ENCODE peak calls at places on chromosomes 1 and 21, in nine cellular contexts. One of them, this sample, is unnamed.

GRCh38 chr1:109667452-109668122 is at the start of gene GSTM2:
- DNase-seq in cardiac fibroblast: peak; percentile 92
- DNase-seq in fibroblast of mammary gland: peak; percentile 76
- DNase-seq in fibroblast of pulmonary artery: peak; percentile 86
- DNase-seq in glomerular endothelial cell: no peak
- DNase-seq in fibroblast of the aortic adventitia: peak; percentile 77
- DNase-seq in sciatic nerve: peak; percentile 96
- DNase-seq in T-helper 2 cell: peak; percentile 84
- DNase-seq in transverse colon: peak; percentile 93
- DNase-seq in this sample: peak; percentile 51

GRCh38 chr1:30466026-30466425 is 257.4 kb downstream of the MATN1 start:
- DNase-seq in cardiac fibroblast: no peak
- DNase-seq in fibroblast of mammary gland: no peak
- DNase-seq in fibroblast of pulmonary artery: no peak
- DNase-seq in glomerular endothelial cell: no peak
- DNase-seq in fibroblast of the aortic adventitia: no peak
- DNase-seq in sciatic nerve: peak; percentile 21
- DNase-seq in T-helper 2 cell: no peak
- DNase-seq in transverse colon: no peak
- DNase-seq in this sample: no peak

GRCh38 chr1:60569189-60569588 is 495.6 kb upstream of the C1orf87 start:
- DNase-seq in cardiac fibroblast: no peak
- DNase-seq in fibroblast of mammary gland: no peak
- DNase-seq in fibroblast of pulmonary artery: no peak
- DNase-seq in glomerular endothelial cell: no peak
- DNase-seq in fibroblast of the aortic adventitia: no peak
- DNase-seq in sciatic nerve: no peak
- DNase-seq in T-helper 2 cell: no peak
- DNase-seq in transverse colon: no peak
- DNase-seq in this sample: no peak

GRCh38 chr1:66168919-66169725 is 364.8 kb upstream of the SGIP1 start:
- DNase-seq in cardiac fibroblast: no peak
- DNase-seq in fibroblast of mammary gland: peak; percentile 3
- DNase-seq in fibroblast of pulmonary artery: no peak
- DNase-seq in glomerular endothelial cell: no peak
- DNase-seq in fibroblast of the aortic adventitia: no peak
- DNase-seq in sciatic nerve: no peak
- DNase-seq in T-helper 2 cell: peak; percentile 55
- DNase-seq in transverse colon: no peak
- DNase-seq in this sample: no peak

GRCh38 chr21:42262826-42263225 is 43.9 kb downstream of the ABCG1 start:
- DNase-seq in cardiac fibroblast: peak; percentile 42
- DNase-seq in fibroblast of mammary gland: peak; percentile 7
- DNase-seq in fibroblast of pulmonary artery: peak; percentile 59
- DNase-seq in glomerular endothelial cell: peak; percentile 70
- DNase-seq in fibroblast of the aortic adventitia: peak; percentile 4
- DNase-seq in sciatic nerve: peak; percentile 73
- DNase-seq in T-helper 2 cell: no peak
- DNase-seq in transverse colon: peak; percentile 36
- DNase-seq in this sample: no peak

GRCh38 chr21:34892196-34892595 is 156.9 kb downstream of the RUNX1 start:
- DNase-seq in cardiac fibroblast: no peak
- DNase-seq in fibroblast of mammary gland: no peak
- DNase-seq in fibroblast of pulmonary artery: no peak
- DNase-seq in glomerular endothelial cell: no peak
- DNase-seq in fibroblast of the aortic adventitia: peak; percentile 57
- DNase-seq in sciatic nerve: no peak
- DNase-seq in T-helper 2 cell: peak; percentile 44
- DNase-seq in transverse colon: no peak
- DNase-seq in this sample: no peak

GRCh38 chr1:212489284-212489859 is 56.7 kb downstream of the NENF start:
- DNase-seq in cardiac fibroblast: no peak
- DNase-seq in fibroblast of mammary gland: no peak
- DNase-seq in fibroblast of pulmonary artery: no peak
- DNase-seq in glomerular endothelial cell: no peak
- DNase-seq in fibroblast of the aortic adventitia: no peak
- DNase-seq in sciatic nerve: no peak
- DNase-seq in T-helper 2 cell: no peak
- DNase-seq in transverse colon: no peak
- DNase-seq in this sample: no peak

GRCh38 chr1:76577818-76578185 is 289.5 kb upstream of the ST6GALNAC5 start:
- DNase-seq in cardiac fibroblast: no peak
- DNase-seq in fibroblast of mammary gland: no peak
- DNase-seq in fibroblast of pulmonary artery: no peak
- DNase-seq in glomerular endothelial cell: no peak
- DNase-seq in fibroblast of the aortic adventitia: no peak
- DNase-seq in sciatic nerve: no peak
- DNase-seq in T-helper 2 cell: no peak
- DNase-seq in transverse colon: no peak
- DNase-seq in this sample: no peak

GRCh38 chr21:29318354-29318753 is 19.6 kb downstream of the BACH1 start:
- DNase-seq in cardiac fibroblast: peak; percentile 33
- DNase-seq in fibroblast of mammary gland: peak; percentile 35
- DNase-seq in fibroblast of pulmonary artery: no peak
- DNase-seq in glomerular endothelial cell: no peak
- DNase-seq in fibroblast of the aortic adventitia: peak; percentile 34
- DNase-seq in sciatic nerve: no peak
- DNase-seq in T-helper 2 cell: no peak
- DNase-seq in transverse colon: no peak
- DNase-seq in this sample: no peak

GRCh38 chr1:54904476-54905048 is 17.6 kb upstream of the DHCR24 start:
- DNase-seq in cardiac fibroblast: peak; percentile 55
- DNase-seq in fibroblast of mammary gland: peak; percentile 21
- DNase-seq in fibroblast of pulmonary artery: peak; percentile 51
- DNase-seq in glomerular endothelial cell: no peak
- DNase-seq in fibroblast of the aortic adventitia: peak; percentile 43
- DNase-seq in sciatic nerve: no peak
- DNase-seq in T-helper 2 cell: no peak
- DNase-seq in transverse colon: no peak
- DNase-seq in this sample: peak; percentile 52

GRCh38 chr1:12095822-12096263 is 32.7 kb downstream of the TNFRSF8 start:
- DNase-seq in cardiac fibroblast: peak; percentile 19
- DNase-seq in fibroblast of mammary gland: peak; percentile 35
- DNase-seq in fibroblast of pulmonary artery: peak; percentile 8
- DNase-seq in glomerular endothelial cell: no peak
- DNase-seq in fibroblast of the aortic adventitia: no peak
- DNase-seq in sciatic nerve: no peak
- DNase-seq in T-helper 2 cell: peak; percentile 45
- DNase-seq in transverse colon: no peak
- DNase-seq in this sample: no peak

GRCh38 chr1:204962742-204963632 is 80.0 kb upstream of the CNTN2 start:
- DNase-seq in cardiac fibroblast: no peak
- DNase-seq in fibroblast of mammary gland: no peak
- DNase-seq in fibroblast of pulmonary artery: no peak
- DNase-seq in glomerular endothelial cell: no peak
- DNase-seq in fibroblast of the aortic adventitia: peak; percentile 7
- DNase-seq in sciatic nerve: no peak
- DNase-seq in T-helper 2 cell: no peak
- DNase-seq in transverse colon: no peak
- DNase-seq in this sample: no peak

GRCh38 chr1:87478231-87478630 is 149.6 kb downstream of the LMO4 start:
- DNase-seq in cardiac fibroblast: peak; percentile 23
- DNase-seq in fibroblast of mammary gland: peak; percentile 23
- DNase-seq in fibroblast of pulmonary artery: peak; percentile 11
- DNase-seq in glomerular endothelial cell: no peak
- DNase-seq in fibroblast of the aortic adventitia: peak; percentile 22
- DNase-seq in sciatic nerve: peak; percentile 59
- DNase-seq in T-helper 2 cell: no peak
- DNase-seq in transverse colon: peak; percentile 14
- DNase-seq in this sample: no peak

GRCh38 chr21:44735821-44736220 is 24.4 kb upstream of the TSPEAR start:
- DNase-seq in cardiac fibroblast: no peak
- DNase-seq in fibroblast of mammary gland: no peak
- DNase-seq in fibroblast of pulmonary artery: no peak
- DNase-seq in glomerular endothelial cell: no peak
- DNase-seq in fibroblast of the aortic adventitia: no peak
- DNase-seq in sciatic nerve: peak; percentile 27
- DNase-seq in T-helper 2 cell: no peak
- DNase-seq in transverse colon: no peak
- DNase-seq in this sample: no peak

GRCh38 chr1:68104155-68104554 is 53.7 kb upstream of the DIRAS3 start:
- DNase-seq in cardiac fibroblast: peak; percentile 60
- DNase-seq in fibroblast of mammary gland: peak; percentile 79
- DNase-seq in fibroblast of pulmonary artery: peak; percentile 76
- DNase-seq in glomerular endothelial cell: no peak
- DNase-seq in fibroblast of the aortic adventitia: peak; percentile 80
- DNase-seq in sciatic nerve: no peak
- DNase-seq in T-helper 2 cell: no peak
- DNase-seq in transverse colon: no peak
- DNase-seq in this sample: no peak

GRCh38 chr1:10635385-10635896 is 160.7 kb downstream of the PEX14 start:
- DNase-seq in cardiac fibroblast: no peak
- DNase-seq in fibroblast of mammary gland: peak; percentile 51
- DNase-seq in fibroblast of pulmonary artery: no peak
- DNase-seq in glomerular endothelial cell: no peak
- DNase-seq in fibroblast of the aortic adventitia: peak; percentile 4
- DNase-seq in sciatic nerve: no peak
- DNase-seq in T-helper 2 cell: no peak
- DNase-seq in transverse colon: no peak
- DNase-seq in this sample: peak; percentile 44

GRCh38 chr1:2108213-2108876 is 58.1 kb downstream of the PRKCZ start:
- DNase-seq in cardiac fibroblast: peak; percentile 64
- DNase-seq in fibroblast of mammary gland: peak; percentile 46
- DNase-seq in fibroblast of pulmonary artery: peak; percentile 50
- DNase-seq in glomerular endothelial cell: no peak
- DNase-seq in fibroblast of the aortic adventitia: peak; percentile 37
- DNase-seq in sciatic nerve: no peak
- DNase-seq in T-helper 2 cell: no peak
- DNase-seq in transverse colon: no peak
- DNase-seq in this sample: no peak

GRCh38 chr1:152035406-152036315 is 1.1 kb downstream of the S100A11 start:
- DNase-seq in cardiac fibroblast: peak; percentile 41
- DNase-seq in fibroblast of mammary gland: no peak
- DNase-seq in fibroblast of pulmonary artery: peak; percentile 39
- DNase-seq in glomerular endothelial cell: no peak
- DNase-seq in fibroblast of the aortic adventitia: peak; percentile 49
- DNase-seq in sciatic nerve: no peak
- DNase-seq in T-helper 2 cell: peak; percentile 61
- DNase-seq in transverse colon: peak; percentile 48
- DNase-seq in this sample: no peak

GRCh38 chr1:2555634-2556276 is 416 bp upstream of the TNFRSF14 start:
- DNase-seq in cardiac fibroblast: peak; percentile 28
- DNase-seq in fibroblast of mammary gland: peak; percentile 45
- DNase-seq in fibroblast of pulmonary artery: no peak
- DNase-seq in glomerular endothelial cell: no peak
- DNase-seq in fibroblast of the aortic adventitia: peak; percentile 38
- DNase-seq in sciatic nerve: peak; percentile 94
- DNase-seq in T-helper 2 cell: peak; percentile 93
- DNase-seq in transverse colon: peak; percentile 88
- DNase-seq in this sample: no peak

GRCh38 chr1:116412898-116413297 is 39.9 kb downstream of the ATP1A1 start:
- DNase-seq in cardiac fibroblast: no peak
- DNase-seq in fibroblast of mammary gland: no peak
- DNase-seq in fibroblast of pulmonary artery: no peak
- DNase-seq in glomerular endothelial cell: no peak
- DNase-seq in fibroblast of the aortic adventitia: no peak
- DNase-seq in sciatic nerve: no peak
- DNase-seq in T-helper 2 cell: no peak
- DNase-seq in transverse colon: no peak
- DNase-seq in this sample: no peak

GRCh38 chr1:26733982-26734381 is 38.2 kb downstream of the ARID1A start:
- DNase-seq in cardiac fibroblast: peak; percentile 83
- DNase-seq in fibroblast of mammary gland: peak; percentile 93
- DNase-seq in fibroblast of pulmonary artery: peak; percentile 79
- DNase-seq in glomerular endothelial cell: no peak
- DNase-seq in fibroblast of the aortic adventitia: peak; percentile 91
- DNase-seq in sciatic nerve: no peak
- DNase-seq in T-helper 2 cell: peak; percentile 69
- DNase-seq in transverse colon: no peak
- DNase-seq in this sample: no peak

GRCh38 chr1:173393655-173393993 is 83.5 kb upstream of the PRDX6 start:
- DNase-seq in cardiac fibroblast: peak; percentile 80
- DNase-seq in fibroblast of mammary gland: peak; percentile 89
- DNase-seq in fibroblast of pulmonary artery: peak; percentile 91
- DNase-seq in glomerular endothelial cell: no peak
- DNase-seq in fibroblast of the aortic adventitia: peak; percentile 80
- DNase-seq in sciatic nerve: no peak
- DNase-seq in T-helper 2 cell: no peak
- DNase-seq in transverse colon: no peak
- DNase-seq in this sample: no peak

GRCh38 chr1:89936694-89937093 is 58.2 kb upstream of the ZNF326 start:
- DNase-seq in cardiac fibroblast: no peak
- DNase-seq in fibroblast of mammary gland: no peak
- DNase-seq in fibroblast of pulmonary artery: no peak
- DNase-seq in glomerular endothelial cell: no peak
- DNase-seq in fibroblast of the aortic adventitia: no peak
- DNase-seq in sciatic nerve: no peak
- DNase-seq in T-helper 2 cell: no peak
- DNase-seq in transverse colon: no peak
- DNase-seq in this sample: no peak

GRCh38 chr21:41868062-41868710 is 11.0 kb downstream of the PRDM15 start:
- DNase-seq in cardiac fibroblast: no peak
- DNase-seq in fibroblast of mammary gland: peak; percentile 86
- DNase-seq in fibroblast of pulmonary artery: no peak
- DNase-seq in glomerular endothelial cell: no peak
- DNase-seq in fibroblast of the aortic adventitia: no peak
- DNase-seq in sciatic nerve: no peak
- DNase-seq in T-helper 2 cell: no peak
- DNase-seq in transverse colon: peak; percentile 43
- DNase-seq in this sample: no peak

GRCh38 chr1:6599141-6599975 is 3.3 kb downstream of the KLHL21 start:
- DNase-seq in cardiac fibroblast: no peak
- DNase-seq in fibroblast of mammary gland: peak; percentile 55
- DNase-seq in fibroblast of pulmonary artery: no peak
- DNase-seq in glomerular endothelial cell: no peak
- DNase-seq in fibroblast of the aortic adventitia: no peak
- DNase-seq in sciatic nerve: no peak
- DNase-seq in T-helper 2 cell: peak; percentile 85
- DNase-seq in transverse colon: peak; percentile 49
- DNase-seq in this sample: no peak

GRCh38 chr1:17966341-17966740 is 141.3 kb upstream of the IGSF21 start:
- DNase-seq in cardiac fibroblast: no peak
- DNase-seq in fibroblast of mammary gland: no peak
- DNase-seq in fibroblast of pulmonary artery: no peak
- DNase-seq in glomerular endothelial cell: no peak
- DNase-seq in fibroblast of the aortic adventitia: no peak
- DNase-seq in sciatic nerve: no peak
- DNase-seq in T-helper 2 cell: no peak
- DNase-seq in transverse colon: no peak
- DNase-seq in this sample: no peak

GRCh38 chr1:25536124-25536523 is 7.3 kb upstream of the LDLRAP1 start:
- DNase-seq in cardiac fibroblast: no peak
- DNase-seq in fibroblast of mammary gland: no peak
- DNase-seq in fibroblast of pulmonary artery: no peak
- DNase-seq in glomerular endothelial cell: no peak
- DNase-seq in fibroblast of the aortic adventitia: no peak
- DNase-seq in sciatic nerve: no peak
- DNase-seq in T-helper 2 cell: no peak
- DNase-seq in transverse colon: no peak
- DNase-seq in this sample: no peak

GRCh38 chr21:46437096-46437498 is 21.6 kb upstream of the DIP2A start:
- DNase-seq in cardiac fibroblast: no peak
- DNase-seq in fibroblast of mammary gland: no peak
- DNase-seq in fibroblast of pulmonary artery: no peak
- DNase-seq in glomerular endothelial cell: no peak
- DNase-seq in fibroblast of the aortic adventitia: no peak
- DNase-seq in sciatic nerve: no peak
- DNase-seq in T-helper 2 cell: no peak
- DNase-seq in transverse colon: no peak
- DNase-seq in this sample: no peak

This sample was measured in SK-N-MC.